ENCODE peak calls at places on chromosomes 5 and 9, in nine cellular contexts. One of them, this sample, is unnamed.
A peak's percentile ranks its signal among the peaks of the same experiment; 100 is the strongest.

GRCh38 chr5:90133941-90134340 is 275.6 kb downstream of the CETN3 start:
- DNase-seq in psoas muscle: no peak
- DNase-seq in mucosa of descending colon: no peak
- DNase-seq in progenitor cell of endocrine pancreas: no peak
- DNase-seq in mesothelial cell of epicardium: no peak
- DNase-seq in BJ: no peak
- DNase-seq in cardiac fibroblast: no peak
- DNase-seq in A549: no peak
- DNase-seq in ovary: no peak
- DNase-seq in this sample: no peak

GRCh38 chr5:173010021-173010420 is 26.4 kb downstream of the ATP6V0E1 start:
- DNase-seq in ovary: no peak
- DNase-seq in A549: no peak
- DNase-seq in mucosa of descending colon: no peak
- DNase-seq in mesothelial cell of epicardium: no peak
- DNase-seq in psoas muscle: no peak
- DNase-seq in progenitor cell of endocrine pancreas: no peak
- DNase-seq in cardiac fibroblast: no peak
- DNase-seq in BJ: no peak
- DNase-seq in this sample: no peak

GRCh38 chr5:128644863-128645262 is 106.8 kb upstream of the FBN2 start:
- DNase-seq in A549: no peak
- DNase-seq in ovary: no peak
- DNase-seq in BJ: peak; percentile 54
- DNase-seq in psoas muscle: no peak
- DNase-seq in progenitor cell of endocrine pancreas: no peak
- DNase-seq in mucosa of descending colon: no peak
- DNase-seq in mesothelial cell of epicardium: no peak
- DNase-seq in cardiac fibroblast: peak; percentile 76
- DNase-seq in this sample: no peak

GRCh38 chr5:158514353-158514960 is 585.3 kb downstream of the EBF1 start:
- DNase-seq in ovary: no peak
- DNase-seq in BJ: no peak
- DNase-seq in mucosa of descending colon: no peak
- DNase-seq in progenitor cell of endocrine pancreas: no peak
- DNase-seq in A549: no peak
- DNase-seq in mesothelial cell of epicardium: no peak
- DNase-seq in cardiac fibroblast: peak; percentile 87
- DNase-seq in psoas muscle: no peak
- DNase-seq in this sample: no peak

GRCh38 chr9:2681981-2682380 is 35.3 kb upstream of the KCNV2 start:
- DNase-seq in cardiac fibroblast: no peak
- DNase-seq in BJ: no peak
- DNase-seq in mucosa of descending colon: no peak
- DNase-seq in ovary: no peak
- DNase-seq in psoas muscle: no peak
- DNase-seq in mesothelial cell of epicardium: no peak
- DNase-seq in progenitor cell of endocrine pancreas: no peak
- DNase-seq in A549: no peak
- DNase-seq in this sample: no peak

GRCh38 chr9:12538842-12539584 is 154.2 kb upstream of the TYRP1 start:
- DNase-seq in ovary: no peak
- DNase-seq in mucosa of descending colon: no peak
- DNase-seq in cardiac fibroblast: no peak
- DNase-seq in mesothelial cell of epicardium: no peak
- DNase-seq in A549: no peak
- DNase-seq in BJ: no peak
- DNase-seq in progenitor cell of endocrine pancreas: no peak
- DNase-seq in psoas muscle: no peak
- DNase-seq in this sample: no peak

GRCh38 chr5:181258576-181258975 is 2.4 kb downstream of the TRIM52 start:
- DNase-seq in ovary: no peak
- DNase-seq in mesothelial cell of epicardium: no peak
- DNase-seq in A549: no peak
- DNase-seq in psoas muscle: no peak
- DNase-seq in mucosa of descending colon: no peak
- DNase-seq in progenitor cell of endocrine pancreas: no peak
- DNase-seq in cardiac fibroblast: no peak
- DNase-seq in BJ: no peak
- DNase-seq in this sample: no peak

GRCh38 chr5:55160493-55161209 is 680 bp downstream of the GPX8 start:
- DNase-seq in mesothelial cell of epicardium: no peak
- DNase-seq in progenitor cell of endocrine pancreas: no peak
- DNase-seq in cardiac fibroblast: peak; percentile 96
- DNase-seq in BJ: peak; percentile 83
- DNase-seq in psoas muscle: peak; percentile 63
- DNase-seq in ovary: no peak
- DNase-seq in mucosa of descending colon: peak; percentile 52
- DNase-seq in A549: peak; percentile 69
- DNase-seq in this sample: peak; percentile 44

GRCh38 chr5:611731-612486 is at the start of gene CEP72:
- DNase-seq in BJ: peak; percentile 23
- DNase-seq in mesothelial cell of epicardium: peak; percentile 92
- DNase-seq in A549: peak; percentile 77
- DNase-seq in mucosa of descending colon: peak; percentile 95
- DNase-seq in cardiac fibroblast: peak; percentile 84
- DNase-seq in psoas muscle: peak; percentile 96
- DNase-seq in progenitor cell of endocrine pancreas: peak; percentile 93
- DNase-seq in ovary: peak; percentile 93
- DNase-seq in this sample: peak; percentile 95

GRCh38 chr5:116864157-116864837 is 289.7 kb upstream of the SEMA6A start:
- DNase-seq in mucosa of descending colon: no peak
- DNase-seq in psoas muscle: no peak
- DNase-seq in progenitor cell of endocrine pancreas: no peak
- DNase-seq in ovary: no peak
- DNase-seq in cardiac fibroblast: no peak
- DNase-seq in BJ: no peak
- DNase-seq in mesothelial cell of epicardium: no peak
- DNase-seq in A549: no peak
- DNase-seq in this sample: peak; percentile 31

GRCh38 chr9:6433405-6433804 is 20.4 kb downstream of the UHRF2 start:
- DNase-seq in cardiac fibroblast: peak; percentile 91
- DNase-seq in progenitor cell of endocrine pancreas: no peak
- DNase-seq in A549: no peak
- DNase-seq in ovary: no peak
- DNase-seq in mucosa of descending colon: no peak
- DNase-seq in mesothelial cell of epicardium: no peak
- DNase-seq in BJ: no peak
- DNase-seq in psoas muscle: no peak
- DNase-seq in this sample: no peak

GRCh38 chr5:172133359-172134029 is 54.5 kb downstream of the STK10 start:
- DNase-seq in mucosa of descending colon: no peak
- DNase-seq in progenitor cell of endocrine pancreas: no peak
- DNase-seq in psoas muscle: no peak
- DNase-seq in A549: no peak
- DNase-seq in mesothelial cell of epicardium: no peak
- DNase-seq in BJ: peak; percentile 84
- DNase-seq in ovary: no peak
- DNase-seq in cardiac fibroblast: peak; percentile 95
- DNase-seq in this sample: no peak

GRCh38 chr5:64384761-64385160 is 121.1 kb upstream of the RGS7BP start:
- DNase-seq in mesothelial cell of epicardium: no peak
- DNase-seq in ovary: no peak
- DNase-seq in A549: no peak
- DNase-seq in psoas muscle: no peak
- DNase-seq in mucosa of descending colon: no peak
- DNase-seq in progenitor cell of endocrine pancreas: no peak
- DNase-seq in cardiac fibroblast: peak; percentile 43
- DNase-seq in BJ: no peak
- DNase-seq in this sample: peak; percentile 45

GRCh38 chr9:128249914-128250838 is 25.6 kb downstream of the GOLGA2 start:
- DNase-seq in mucosa of descending colon: peak; percentile 100
- DNase-seq in cardiac fibroblast: peak; percentile 64
- DNase-seq in ovary: peak; percentile 76
- DNase-seq in mesothelial cell of epicardium: peak; percentile 86
- DNase-seq in BJ: no peak
- DNase-seq in psoas muscle: peak; percentile 93
- DNase-seq in progenitor cell of endocrine pancreas: peak; percentile 92
- DNase-seq in A549: peak; percentile 60
- DNase-seq in this sample: peak; percentile 96

GRCh38 chr9:127878001-127878651 is 651 bp upstream of the AK1 start:
- DNase-seq in progenitor cell of endocrine pancreas: no peak
- DNase-seq in mucosa of descending colon: peak; percentile 33
- DNase-seq in psoas muscle: no peak
- DNase-seq in BJ: no peak
- DNase-seq in A549: no peak
- DNase-seq in mesothelial cell of epicardium: no peak
- DNase-seq in ovary: peak; percentile 46
- DNase-seq in cardiac fibroblast: no peak
- DNase-seq in this sample: no peak

GRCh38 chr5:106376522-106376921 is 1294.2 kb downstream of the EFNA5 start:
- DNase-seq in mesothelial cell of epicardium: no peak
- DNase-seq in progenitor cell of endocrine pancreas: no peak
- DNase-seq in cardiac fibroblast: peak; percentile 47
- DNase-seq in psoas muscle: no peak
- DNase-seq in ovary: no peak
- DNase-seq in mucosa of descending colon: no peak
- DNase-seq in BJ: peak; percentile 42
- DNase-seq in A549: no peak
- DNase-seq in this sample: no peak

GRCh38 chr5:143440448-143441102 is 37.1 kb upstream of the NR3C1 start:
- DNase-seq in BJ: no peak
- DNase-seq in psoas muscle: no peak
- DNase-seq in cardiac fibroblast: no peak
- DNase-seq in progenitor cell of endocrine pancreas: no peak
- DNase-seq in ovary: no peak
- DNase-seq in A549: no peak
- DNase-seq in mucosa of descending colon: no peak
- DNase-seq in mesothelial cell of epicardium: no peak
- DNase-seq in this sample: no peak

GRCh38 chr9:125495137-125496119 is 211.6 kb downstream of the MAPKAP1 start:
- DNase-seq in mucosa of descending colon: no peak
- DNase-seq in A549: peak; percentile 18
- DNase-seq in progenitor cell of endocrine pancreas: no peak
- DNase-seq in ovary: no peak
- DNase-seq in BJ: no peak
- DNase-seq in psoas muscle: no peak
- DNase-seq in cardiac fibroblast: no peak
- DNase-seq in mesothelial cell of epicardium: no peak
- DNase-seq in this sample: no peak

GRCh38 chr9:95363051-95363841 is 45.7 kb upstream of the FANCC start:
- DNase-seq in BJ: peak; percentile 8
- DNase-seq in progenitor cell of endocrine pancreas: no peak
- DNase-seq in mucosa of descending colon: no peak
- DNase-seq in psoas muscle: no peak
- DNase-seq in A549: no peak
- DNase-seq in cardiac fibroblast: no peak
- DNase-seq in mesothelial cell of epicardium: no peak
- DNase-seq in ovary: peak; percentile 21
- DNase-seq in this sample: no peak

GRCh38 chr5:61357745-61358144 is 25.7 kb downstream of the ZSWIM6 start:
- DNase-seq in A549: no peak
- DNase-seq in BJ: no peak
- DNase-seq in cardiac fibroblast: peak; percentile 46
- DNase-seq in mucosa of descending colon: no peak
- DNase-seq in ovary: no peak
- DNase-seq in psoas muscle: no peak
- DNase-seq in progenitor cell of endocrine pancreas: no peak
- DNase-seq in mesothelial cell of epicardium: no peak
- DNase-seq in this sample: peak; percentile 30
- TF ChIP-seq CTCF in A549: no peak
- TF ChIP-seq CTCF in BJ: peak; percentile 28
- TF ChIP-seq CTCF in cardiac fibroblast: peak; percentile 41
- TF ChIP-seq CTCF in mucosa of descending colon: no peak
- TF ChIP-seq CTCF in ovary: no peak
- TF ChIP-seq CTCF in psoas muscle: peak; percentile 12
- TF ChIP-seq CTCF in progenitor cell of endocrine pancreas: peak; percentile 47
- TF ChIP-seq CTCF in mesothelial cell of epicardium: no peak
- TF ChIP-seq CTCF in this sample: peak; percentile 75

GRCh38 chr5:102451082-102451481 is 47.7 kb downstream of the SLCO6A1 start:
- DNase-seq in progenitor cell of endocrine pancreas: no peak
- DNase-seq in ovary: no peak
- DNase-seq in mesothelial cell of epicardium: no peak
- DNase-seq in cardiac fibroblast: no peak
- DNase-seq in A549: no peak
- DNase-seq in BJ: no peak
- DNase-seq in mucosa of descending colon: no peak
- DNase-seq in psoas muscle: no peak
- DNase-seq in this sample: no peak

GRCh38 chr5:102453716-102454115 is 45.1 kb downstream of the SLCO6A1 start:
- DNase-seq in mucosa of descending colon: no peak
- DNase-seq in ovary: no peak
- DNase-seq in progenitor cell of endocrine pancreas: no peak
- DNase-seq in A549: no peak
- DNase-seq in psoas muscle: no peak
- DNase-seq in cardiac fibroblast: peak; percentile 1
- DNase-seq in BJ: no peak
- DNase-seq in mesothelial cell of epicardium: no peak
- DNase-seq in this sample: no peak

GRCh38 chr5:102450313-102450990 is 48.3 kb downstream of the SLCO6A1 start:
- DNase-seq in progenitor cell of endocrine pancreas: no peak
- DNase-seq in mesothelial cell of epicardium: no peak
- DNase-seq in A549: no peak
- DNase-seq in BJ: no peak
- DNase-seq in mucosa of descending colon: no peak
- DNase-seq in ovary: peak; percentile 4
- DNase-seq in psoas muscle: no peak
- DNase-seq in cardiac fibroblast: peak; percentile 30
- DNase-seq in this sample: no peak
- TF ChIP-seq CTCF in progenitor cell of endocrine pancreas: peak; percentile 21
- TF ChIP-seq CTCF in mesothelial cell of epicardium: no peak
- TF ChIP-seq CTCF in A549: no peak
- TF ChIP-seq CTCF in BJ: no peak
- TF ChIP-seq CTCF in mucosa of descending colon: no peak
- TF ChIP-seq CTCF in ovary: no peak
- TF ChIP-seq CTCF in psoas muscle: no peak
- TF ChIP-seq CTCF in cardiac fibroblast: peak; percentile 28
- TF ChIP-seq CTCF in this sample: peak; percentile 37

DNA sequence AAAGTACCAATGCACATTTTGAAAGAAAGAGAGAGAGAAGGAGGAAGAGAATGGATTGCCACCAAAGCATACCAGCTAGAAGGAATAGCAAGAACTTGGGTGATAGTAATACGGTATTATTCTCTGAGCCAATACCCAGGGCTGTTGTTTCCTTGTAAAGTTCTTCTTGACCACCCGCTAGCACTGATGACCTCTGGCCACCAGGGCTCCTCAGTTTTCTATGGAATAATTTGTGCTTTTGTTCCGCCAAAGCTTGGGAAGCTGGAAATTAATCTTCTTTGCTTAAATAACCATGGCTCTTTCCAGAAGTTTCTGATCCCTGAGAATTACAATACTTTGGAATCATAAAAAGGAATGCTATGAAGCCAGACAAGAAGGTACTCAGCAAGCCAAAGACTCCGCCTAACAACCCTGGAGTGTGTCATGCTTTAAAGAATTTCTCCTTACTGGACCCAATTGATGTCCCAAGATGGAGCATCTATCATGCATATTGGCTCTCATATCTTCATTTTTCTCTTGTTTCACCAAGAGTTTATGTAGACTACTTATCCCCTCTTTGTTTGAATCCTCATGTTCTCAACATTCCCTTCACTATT is 29.8 kb downstream of the OR2K2 start:
- DNase-seq in mucosa of descending colon: no peak
- DNase-seq in progenitor cell of endocrine pancreas: no peak
- DNase-seq in mesothelial cell of epicardium: no peak
- DNase-seq in ovary: no peak
- DNase-seq in A549: no peak
- DNase-seq in BJ: no peak
- DNase-seq in cardiac fibroblast: no peak
- DNase-seq in psoas muscle: no peak
- DNase-seq in this sample: no peak
- TF ChIP-seq CTCF in mucosa of descending colon: no peak
- TF ChIP-seq CTCF in progenitor cell of endocrine pancreas: no peak
- TF ChIP-seq CTCF in mesothelial cell of epicardium: peak; percentile 32
- TF ChIP-seq CTCF in ovary: no peak
- TF ChIP-seq CTCF in A549: no peak
- TF ChIP-seq CTCF in BJ: no peak
- TF ChIP-seq CTCF in cardiac fibroblast: no peak
- TF ChIP-seq CTCF in psoas muscle: no peak
- TF ChIP-seq CTCF in this sample: no peak

GRCh38 chr5:111756701-111757581 is at the start of gene NREP:
- DNase-seq in mesothelial cell of epicardium: peak; percentile 86
- DNase-seq in cardiac fibroblast: peak; percentile 98
- DNase-seq in ovary: peak; percentile 93
- DNase-seq in mucosa of descending colon: peak; percentile 90
- DNase-seq in psoas muscle: peak; percentile 94
- DNase-seq in progenitor cell of endocrine pancreas: peak; percentile 42
- DNase-seq in A549: peak; percentile 70
- DNase-seq in BJ: peak; percentile 75
- DNase-seq in this sample: peak; percentile 79
- TF ChIP-seq CTCF in mesothelial cell of epicardium: no peak
- TF ChIP-seq CTCF in cardiac fibroblast: peak; percentile 58
- TF ChIP-seq CTCF in ovary: peak; percentile 51
- TF ChIP-seq CTCF in mucosa of descending colon: no peak
- TF ChIP-seq CTCF in psoas muscle: peak; percentile 28
- TF ChIP-seq CTCF in progenitor cell of endocrine pancreas: peak; percentile 49
- TF ChIP-seq CTCF in A549: no peak
- TF ChIP-seq CTCF in BJ: peak; percentile 58
- TF ChIP-seq CTCF in this sample: peak; percentile 14